ENCODE peak calls at places on chromosomes 11 and 22, in ten cellular contexts. L is transverse colon, N is fibroblast of lung, V is PC-3, D is GM23338, S is sigmoid colon, E is foreskin fibroblast, X is fibroblast of mammary gland, Y is body of pancreas, M is keratinocyte. G is an unnamed sample.

GRCh38 chr11:9876331-9876730 is 212.5 kb downstream of the SWAP70 start:
- DNase-seq in S (no peak), N (no peak), L (no peak), E (no peak), Y (no peak), V (no peak), M (no peak), X (no peak), D (no peak), G (no peak)

GRCh38 chr11:3356858-3357257 is 22.1 kb downstream of the ZNF195 start:
- DNase-seq in E (no peak), Y (no peak), N (no peak), X (no peak), S (no peak), D (no peak), M (no peak), V (no peak), L (no peak), G (no peak)

GRCh38 chr11:70091651-70092050 is 13.5 kb downstream of the ANO1 start:
- DNase-seq in E (no peak), X (no peak), V (no peak), L (no peak), Y (no peak), N (no peak), S (no peak), M (no peak), D (no peak), G (no peak)

GRCh38 chr11:70247710-70248072 is 22.8 kb upstream of the PPFIA1 start:
- DNase-seq in D (no peak), N (no peak), L (no peak), E (no peak), Y (peak), M (no peak), S (no peak), X (no peak), V (peak), G (no peak)

GRCh38 chr11:128400382-128401203 is 186.8 kb downstream of the ETS1 start:
- DNase-seq in S (no peak), X (peak), D (no peak), L (no peak), N (peak), M (no peak), E (peak), Y (no peak), V (no peak), G (no peak)

GRCh38 chr11:115760921-115761320 is 256.7 kb upstream of the CADM1 start:
- DNase-seq in V (no peak), L (no peak), D (no peak), M (no peak), N (no peak), S (no peak), Y (no peak), X (no peak), E (no peak), G (no peak)

GRCh38 chr11:119448380-119448779 is 25.4 kb upstream of the THY1 start:
- DNase-seq in S (no peak), D (no peak), M (no peak), E (no peak), X (no peak), L (no peak), Y (no peak), V (no peak), N (no peak), G (no peak)

GRCh38 chr11:76630600-76630999 is 39.9 kb downstream of the LRRC32 start:
- DNase-seq in Y (no peak), D (no peak), L (no peak), X (no peak), S (no peak), V (no peak), M (no peak), N (peak), E (no peak), G (no peak)

GRCh38 chr11:20518323-20518834 is 81.0 kb upstream of the SLC6A5 start:
- DNase-seq in X (no peak), N (no peak), Y (peak), E (no peak), M (no peak), V (no peak), S (no peak), D (no peak), L (no peak), G (no peak)

GRCh38 chr11:13465909-13466371 is 2.9 kb upstream of the BTBD10 start:
- DNase-seq in N (peak), D (peak), E (peak), M (no peak), S (no peak), L (no peak), Y (peak), X (peak), V (peak), G (peak)

GRCh38 chr11:13462928-13463778 is at the start of gene BTBD10:
- DNase-seq in N (peak), D (peak), M (peak), E (peak), S (peak), Y (peak), X (peak), L (peak), V (peak), G (peak)

GRCh38 chr11:13461291-13461690 is 1.7 kb downstream of the BTBD10 start:
- DNase-seq in D (no peak), L (no peak), N (no peak), X (no peak), S (no peak), Y (no peak), V (no peak), M (no peak), E (no peak), G (no peak)

GRCh38 chr11:13463779-13464290 is 813 bp upstream of the BTBD10 start:
- DNase-seq in V (no peak), L (no peak), N (no peak), X (peak), E (peak), S (no peak), D (no peak), Y (no peak), M (no peak), G (no peak)

DNA sequence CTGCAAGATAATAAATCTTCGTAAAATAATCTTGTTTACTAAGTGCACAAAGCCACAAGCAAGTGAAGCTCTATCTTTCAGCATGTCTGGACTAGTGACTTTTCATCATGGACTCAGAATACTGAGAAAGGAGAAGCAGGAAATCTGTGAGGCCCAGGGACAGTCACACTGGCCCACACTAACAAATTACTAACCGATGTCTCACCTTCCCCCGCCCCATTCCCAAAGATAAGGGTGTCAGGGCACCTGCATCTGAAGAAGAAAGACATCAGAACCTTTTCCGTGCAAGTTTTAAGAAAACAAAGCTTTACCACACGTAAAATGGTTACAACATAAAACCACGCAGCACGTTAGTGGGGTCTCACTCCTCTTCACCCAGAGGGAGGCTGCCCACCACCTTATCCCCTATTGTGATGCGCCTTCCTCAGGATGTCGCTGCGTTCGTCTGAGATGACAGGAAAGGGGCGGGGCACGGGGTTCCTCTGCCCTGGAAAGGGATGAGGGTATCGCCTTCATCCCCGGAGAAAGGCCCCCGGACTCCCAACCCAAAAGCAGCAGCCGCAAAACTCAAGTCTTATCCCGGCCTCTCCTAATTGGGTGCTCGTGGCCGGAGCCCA is 603 bp downstream of the BTBD10 start:
- DNase-seq in D (peak), N (peak), M (peak), X (peak), E (peak), Y (peak), V (peak), L (peak), S (peak), G (peak)
- TF ChIP-seq CTCF in D (no peak), N (no peak), M (no peak), X (no peak), E (no peak), Y (no peak), V (no peak), L (no peak), S (no peak), G (peak)

GRCh38 chr11:75308986-75309385 is 42.5 kb downstream of the ARRB1 start:
- DNase-seq in M (no peak), X (no peak), D (no peak), Y (no peak), L (no peak), N (no peak), V (no peak), S (no peak), E (no peak), G (no peak)

GRCh38 chr11:75308116-75308515 is 43.3 kb downstream of the ARRB1 start:
- DNase-seq in Y (peak), L (no peak), E (no peak), M (no peak), X (no peak), V (peak), S (no peak), N (no peak), D (no peak), G (no peak)

GRCh38 chr11:75305993-75306392 is 45.5 kb downstream of the ARRB1 start:
- DNase-seq in X (no peak), Y (no peak), N (no peak), E (no peak), D (no peak), V (no peak), L (no peak), M (no peak), S (peak), G (no peak)

GRCh38 chr11:75307058-75307457 is 44.4 kb downstream of the ARRB1 start:
- DNase-seq in D (no peak), V (no peak), S (no peak), L (no peak), M (no peak), Y (no peak), N (no peak), E (no peak), X (no peak), G (no peak)

GRCh38 chr11:75306529-75306928 is 44.9 kb downstream of the ARRB1 start:
- DNase-seq in X (no peak), Y (no peak), D (no peak), V (no peak), L (no peak), E (no peak), S (peak), M (no peak), N (no peak), G (no peak)
- H3K4me3 ChIP-seq in X (no peak), Y (no peak), D (no peak), V (no peak), L (no peak), E (no peak), S (no peak), M (no peak), N (no peak), G (no peak)

DNA sequence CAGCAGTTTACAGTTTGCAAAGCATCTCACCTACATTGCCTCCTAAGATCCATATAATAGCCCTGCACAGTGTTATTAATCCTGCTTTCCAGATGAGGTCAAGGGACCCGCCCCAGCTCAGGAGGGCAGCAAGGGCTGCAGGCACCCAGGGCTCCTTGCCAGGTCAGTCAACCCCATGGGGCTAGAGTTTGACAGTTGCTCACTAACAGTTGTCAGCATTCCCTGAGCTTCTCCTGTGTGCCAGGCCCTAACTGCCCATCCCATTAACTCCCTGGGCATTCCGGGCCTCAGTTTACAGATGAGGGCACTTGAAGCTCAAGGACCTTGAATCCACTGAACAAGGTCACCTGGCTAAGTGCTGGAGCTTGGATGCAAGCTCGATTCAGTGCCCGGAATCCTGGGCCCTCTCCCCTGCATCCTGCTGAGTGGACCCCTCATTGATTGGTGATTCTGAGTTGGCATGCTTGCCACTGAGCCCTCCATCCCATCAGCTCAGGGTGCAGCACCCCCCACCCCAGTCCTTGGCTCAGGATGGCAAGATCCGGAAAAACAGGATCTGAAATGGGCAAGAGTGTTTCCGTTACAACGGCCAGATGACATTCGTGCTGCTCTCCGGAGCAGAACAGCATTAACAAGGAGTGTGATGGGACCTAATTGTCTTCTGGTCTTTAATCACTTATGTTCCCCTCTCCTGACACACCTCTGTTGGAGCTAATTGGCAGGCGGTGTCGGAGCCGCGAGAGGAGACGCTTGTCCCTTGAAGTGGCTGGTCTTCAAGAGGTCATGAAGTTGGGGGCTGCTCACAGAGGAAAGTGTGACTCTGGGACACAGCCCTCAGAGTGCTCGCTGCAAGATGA is 87.4 kb upstream of the SHISAL1 start:
- DNase-seq in Y (peak), D (no peak), N (no peak), X (no peak), V (no peak), E (no peak), M (no peak), L (peak), S (no peak), G (no peak)
- TF ChIP-seq CTCF in Y (no peak), D (no peak), N (no peak), X (no peak), V (no peak), E (no peak), M (no peak), L (no peak), S (no peak), G (no peak)

DNA sequence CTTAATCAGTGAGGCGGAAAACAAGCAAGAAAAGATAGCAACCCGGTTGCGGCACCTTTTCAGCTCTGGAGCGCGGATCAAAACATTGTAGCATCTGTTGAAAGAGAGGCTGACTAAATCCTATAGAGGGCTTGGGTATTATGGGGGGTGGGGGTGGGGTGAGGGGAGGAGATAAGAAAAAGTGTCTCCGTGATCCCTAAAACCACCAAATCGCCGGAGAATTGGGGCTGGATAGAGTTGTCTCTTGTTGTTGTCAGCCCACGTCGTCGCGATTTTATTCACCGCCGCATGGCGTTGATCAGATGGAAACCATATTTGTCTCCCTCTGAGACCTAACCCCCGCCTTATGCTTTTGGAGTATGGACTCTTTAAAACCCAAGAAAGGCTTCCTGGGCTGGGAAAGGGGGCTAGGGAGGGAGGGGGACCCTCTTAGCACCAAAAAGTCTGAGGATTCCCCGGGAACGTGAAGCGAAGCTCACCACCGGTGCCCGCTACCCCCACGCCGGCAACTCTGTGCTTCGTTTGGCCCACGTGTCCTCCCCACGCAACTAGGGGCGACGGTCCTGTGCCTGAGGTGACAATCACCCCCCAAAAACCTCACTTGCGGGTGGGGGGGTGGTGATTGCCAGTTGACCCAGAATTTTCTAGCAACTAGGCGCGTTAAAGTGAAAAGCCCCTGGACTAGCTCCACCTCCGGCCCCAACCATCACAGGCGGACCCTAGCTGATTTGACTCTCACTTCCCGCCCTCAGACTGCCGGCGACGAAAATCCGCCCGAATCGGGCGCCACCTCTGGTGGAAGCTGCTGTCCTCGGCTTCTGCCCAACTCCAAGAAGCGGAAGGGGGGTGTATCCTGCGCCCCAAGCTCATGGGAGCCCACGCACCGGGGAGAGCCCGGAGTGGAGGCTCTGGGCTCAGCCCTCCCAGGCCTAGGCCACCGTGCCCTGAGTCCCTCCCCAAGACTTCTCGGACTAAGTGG is 12.8 kb downstream of the PAX6 start:
- DNase-seq in E (no peak), V (no peak), M (no peak), N (no peak), D (peak), X (no peak), Y (no peak), L (no peak), S (no peak), G (no peak)
- H3K4me3 ChIP-seq in E (no peak), V (no peak), M (no peak), N (no peak), D (peak), X (no peak), Y (no peak), L (no peak), S (no peak), G (no peak)

DNA sequence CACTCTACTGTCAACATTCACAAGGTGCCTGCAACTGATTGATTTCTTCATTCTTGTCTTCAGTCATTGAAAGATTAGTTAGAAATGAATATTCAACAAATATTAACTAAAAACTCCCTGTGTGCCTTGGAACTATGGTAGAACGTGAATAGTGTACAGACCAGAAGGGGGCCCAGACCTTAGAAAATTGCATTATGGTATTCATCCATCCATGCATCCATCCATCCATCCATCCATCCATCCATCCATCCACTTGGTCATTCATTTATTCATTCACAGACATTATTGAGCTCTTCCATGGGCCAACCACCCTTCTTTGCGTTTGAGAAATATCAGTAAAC is 10.2 kb upstream of the ACCSL start:
- DNase-seq in Y (no peak), L (no peak), M (no peak), N (no peak), X (no peak), D (no peak), S (no peak), E (no peak), V (no peak), G (no peak)
- TF ChIP-seq CTCF in Y (no peak), L (no peak), M (no peak), N (no peak), X (no peak), D (no peak), S (no peak), E (no peak), V (peak), G (no peak)

GRCh38 chr11:69044111-69045013 is 4.4 kb upstream of the TPCN2 start:
- DNase-seq in E (peak), S (peak), N (peak), M (no peak), Y (peak), L (peak), X (peak), V (peak), D (peak), G (peak)
- H3K4me3 ChIP-seq in E (no peak), S (no peak), N (no peak), M (no peak), Y (no peak), L (no peak), X (no peak), V (no peak), D (no peak), G (no peak)

GRCh38 chr11:62374801-62375200 is 37.6 kb downstream of the ASRGL1 start:
- DNase-seq in S (no peak), Y (no peak), V (no peak), E (no peak), X (no peak), L (no peak), M (no peak), D (no peak), N (no peak), G (no peak)

GRCh38 chr11:62370743-62371440 is 33.6 kb downstream of the ASRGL1 start:
- DNase-seq in E (peak), Y (peak), L (peak), S (no peak), M (no peak), D (peak), X (no peak), N (no peak), V (no peak), G (no peak)

GRCh38 chr11:62372871-62373270 is 35.6 kb downstream of the ASRGL1 start:
- DNase-seq in S (no peak), D (no peak), L (no peak), N (no peak), M (no peak), X (no peak), E (no peak), V (no peak), Y (no peak), G (no peak)

GRCh38 chr11:62373464-62374110 is 36.3 kb downstream of the ASRGL1 start:
- DNase-seq in S (no peak), V (no peak), E (no peak), Y (no peak), N (no peak), M (no peak), X (no peak), D (no peak), L (no peak), G (no peak)
- TF ChIP-seq CTCF in S (no peak), V (no peak), E (no peak), Y (no peak), N (no peak), M (no peak), X (no peak), D (no peak), L (no peak), G (no peak)

GRCh38 chr11:116984589-116984988 is 113.6 kb downstream of the SIK3 start:
- DNase-seq in D (no peak), S (no peak), E (peak), V (peak), M (peak), X (peak), Y (no peak), L (no peak), N (peak), G (peak)

GRCh38 chr11:116980136-116980793 is 118.0 kb downstream of the SIK3 start:
- DNase-seq in E (no peak), S (no peak), Y (no peak), M (no peak), D (no peak), V (no peak), L (no peak), X (no peak), N (no peak), G (no peak)

GRCh38 chr11:116981216-116981887 is 116.9 kb downstream of the SIK3 start:
- DNase-seq in V (no peak), X (peak), N (no peak), M (no peak), S (no peak), E (no peak), D (no peak), L (no peak), Y (no peak), G (no peak)

GRCh38 chr11:116986521-116987105 is 111.6 kb downstream of the SIK3 start:
- DNase-seq in N (peak), V (peak), D (peak), Y (no peak), L (no peak), E (peak), M (peak), S (no peak), X (peak), G (peak)

GRCh38 chr11:116984186-116984585 is 114.0 kb downstream of the SIK3 start:
- DNase-seq in Y (no peak), X (peak), M (no peak), S (no peak), E (peak), V (peak), N (peak), L (no peak), D (no peak), G (no peak)
- H3K4me3 ChIP-seq in Y (no peak), X (no peak), M (no peak), S (no peak), E (peak), V (no peak), N (no peak), L (no peak), D (no peak), G (no peak)

G was measured in astrocyte of the spinal cord.